ENCODE peak calls at places on chromosomes 16 and 17, in seven cellular contexts. One of them, this sample, is unnamed. For H3K9me3, the result is how much of the 10 kb centered on the place peaks cover.

GRCh38 chr16:74832228-74832627 is 57.6 kb upstream of the FA2H start:
- DNase-seq in kidney: no peak
- DNase-seq in tibial artery: no peak
- DNase-seq in iPS DF 6.9: no peak
- DNase-seq in prostate gland: no peak
- DNase-seq in CD4-positive, alpha-beta T cell: no peak
- DNase-seq in sigmoid colon: no peak
- DNase-seq in this sample: no peak

GRCh38 chr17:76528528-76529223 is 8.8 kb downstream of the CYGB start:
- DNase-seq in tibial artery: peak
- DNase-seq in iPS DF 6.9: no peak
- DNase-seq in sigmoid colon: no peak
- DNase-seq in prostate gland: no peak
- DNase-seq in CD4-positive, alpha-beta T cell: no peak
- DNase-seq in kidney: peak
- DNase-seq in this sample: no peak

GRCh38 chr17:77611791-77612466 is 346.6 kb upstream of the TNRC6C start:
- DNase-seq in sigmoid colon: peak
- DNase-seq in CD4-positive, alpha-beta T cell: no peak
- DNase-seq in prostate gland: no peak
- DNase-seq in kidney: no peak
- DNase-seq in iPS DF 6.9: no peak
- DNase-seq in tibial artery: no peak
- DNase-seq in this sample: no peak

GRCh38 chr16:28984619-28985135 is at the start of gene LAT:
- DNase-seq in iPS DF 6.9: no peak
- DNase-seq in prostate gland: no peak
- DNase-seq in CD4-positive, alpha-beta T cell: peak
- DNase-seq in kidney: no peak
- DNase-seq in sigmoid colon: no peak
- DNase-seq in tibial artery: no peak
- DNase-seq in this sample: no peak

GRCh38 chr17:67548693-67549092 is 169.0 kb upstream of the NOL11 start:
- DNase-seq in iPS DF 6.9: no peak
- DNase-seq in kidney: no peak
- DNase-seq in sigmoid colon: no peak
- DNase-seq in CD4-positive, alpha-beta T cell: no peak
- DNase-seq in prostate gland: no peak
- DNase-seq in tibial artery: no peak
- DNase-seq in this sample: no peak

GRCh38 chr17:82301916-82302497 is 15.4 kb downstream of the CD7 start:
- DNase-seq in sigmoid colon: peak
- DNase-seq in prostate gland: no peak
- DNase-seq in iPS DF 6.9: no peak
- DNase-seq in CD4-positive, alpha-beta T cell: peak
- DNase-seq in tibial artery: no peak
- DNase-seq in kidney: peak
- DNase-seq in this sample: no peak

GRCh38 chr16:19844945-19845641 is 39.6 kb downstream of the GPRC5B start:
- DNase-seq in sigmoid colon: no peak
- DNase-seq in kidney: no peak
- DNase-seq in iPS DF 6.9: no peak
- DNase-seq in tibial artery: no peak
- DNase-seq in CD4-positive, alpha-beta T cell: no peak
- DNase-seq in prostate gland: no peak
- DNase-seq in this sample: no peak

GRCh38 chr17:57084361-57084801 is 665 bp upstream of the AKAP1 start:
- DNase-seq in kidney: no peak
- DNase-seq in sigmoid colon: no peak
- DNase-seq in iPS DF 6.9: no peak
- DNase-seq in prostate gland: no peak
- DNase-seq in tibial artery: no peak
- DNase-seq in CD4-positive, alpha-beta T cell: no peak
- DNase-seq in this sample: peak

GRCh38 chr17:5986644-5987043 is 83.5 kb upstream of the WSCD1 start:
- DNase-seq in prostate gland: no peak
- DNase-seq in kidney: no peak
- DNase-seq in iPS DF 6.9: no peak
- DNase-seq in tibial artery: no peak
- DNase-seq in sigmoid colon: no peak
- DNase-seq in CD4-positive, alpha-beta T cell: no peak
- DNase-seq in this sample: no peak

GRCh38 chr17:26809033-26809432 is 484.9 kb upstream of the WSB1 start:
- DNase-seq in tibial artery: no peak
- DNase-seq in kidney: no peak
- DNase-seq in CD4-positive, alpha-beta T cell: no peak
- DNase-seq in prostate gland: no peak
- DNase-seq in iPS DF 6.9: no peak
- DNase-seq in sigmoid colon: no peak
- DNase-seq in this sample: no peak

DNA sequence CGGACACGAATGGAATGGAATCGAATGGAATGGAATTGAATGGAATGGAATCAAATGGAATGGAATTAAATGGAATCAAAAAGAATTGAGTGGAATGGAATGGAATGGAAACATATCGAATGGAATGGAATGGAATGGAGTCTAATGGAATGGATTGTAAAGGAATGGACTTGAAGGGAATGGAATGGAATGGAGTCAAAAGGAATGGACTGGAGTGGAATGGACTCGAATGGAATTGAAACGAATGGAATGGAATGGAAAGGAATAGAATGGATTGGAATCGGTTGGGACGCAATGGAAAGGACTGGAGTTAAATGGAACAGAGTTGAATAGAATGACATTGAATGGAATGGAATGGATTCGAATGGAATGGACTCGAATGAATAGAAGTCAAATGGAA is 486.9 kb upstream of the WSB1 start:
- DNase-seq in prostate gland: no peak
- DNase-seq in tibial artery: no peak
- DNase-seq in CD4-positive, alpha-beta T cell: no peak
- DNase-seq in kidney: no peak
- DNase-seq in iPS DF 6.9: no peak
- DNase-seq in sigmoid colon: no peak
- DNase-seq in this sample: no peak
- H3K9me3 ChIP-seq in prostate gland: under half
- H3K9me3 ChIP-seq in tibial artery: under half
- H3K9me3 ChIP-seq in CD4-positive, alpha-beta T cell: half or more
- H3K9me3 ChIP-seq in kidney: under half
- H3K9me3 ChIP-seq in iPS DF 6.9: under half
- H3K9me3 ChIP-seq in sigmoid colon: under half
- H3K9me3 ChIP-seq in this sample: under half

GRCh38 chr16:78177218-78177617 is 77.8 kb downstream of the WWOX start:
- DNase-seq in iPS DF 6.9: no peak
- DNase-seq in prostate gland: no peak
- DNase-seq in tibial artery: no peak
- DNase-seq in sigmoid colon: no peak
- DNase-seq in CD4-positive, alpha-beta T cell: no peak
- DNase-seq in kidney: no peak
- DNase-seq in this sample: no peak
- H3K9me3 ChIP-seq in iPS DF 6.9: under half
- H3K9me3 ChIP-seq in prostate gland: under half
- H3K9me3 ChIP-seq in tibial artery: under half
- H3K9me3 ChIP-seq in sigmoid colon: under half
- H3K9me3 ChIP-seq in CD4-positive, alpha-beta T cell: under half
- H3K9me3 ChIP-seq in kidney: under half
- H3K9me3 ChIP-seq in this sample: under half

GRCh38 chr16:35691057-35691456 is 2231.6 kb downstream of the TP53TG3F start:
- DNase-seq in tibial artery: no peak
- DNase-seq in iPS DF 6.9: no peak
- DNase-seq in prostate gland: no peak
- DNase-seq in CD4-positive, alpha-beta T cell: no peak
- DNase-seq in sigmoid colon: no peak
- DNase-seq in kidney: no peak
- DNase-seq in this sample: no peak
- H3K9me3 ChIP-seq in tibial artery: under half
- H3K9me3 ChIP-seq in iPS DF 6.9: under half
- H3K9me3 ChIP-seq in prostate gland: under half
- H3K9me3 ChIP-seq in CD4-positive, alpha-beta T cell: half or more
- H3K9me3 ChIP-seq in sigmoid colon: under half
- H3K9me3 ChIP-seq in kidney: under half
- H3K9me3 ChIP-seq in this sample: under half

GRCh38 chr16:56207421-56207820 is 16.1 kb downstream of the GNAO1 start:
- DNase-seq in kidney: no peak
- DNase-seq in tibial artery: no peak
- DNase-seq in iPS DF 6.9: no peak
- DNase-seq in prostate gland: no peak
- DNase-seq in sigmoid colon: no peak
- DNase-seq in CD4-positive, alpha-beta T cell: no peak
- DNase-seq in this sample: no peak
- H3K9me3 ChIP-seq in kidney: under half
- H3K9me3 ChIP-seq in tibial artery: under half
- H3K9me3 ChIP-seq in iPS DF 6.9: under half
- H3K9me3 ChIP-seq in prostate gland: under half
- H3K9me3 ChIP-seq in sigmoid colon: under half
- H3K9me3 ChIP-seq in CD4-positive, alpha-beta T cell: under half
- H3K9me3 ChIP-seq in this sample: under half

DNA sequence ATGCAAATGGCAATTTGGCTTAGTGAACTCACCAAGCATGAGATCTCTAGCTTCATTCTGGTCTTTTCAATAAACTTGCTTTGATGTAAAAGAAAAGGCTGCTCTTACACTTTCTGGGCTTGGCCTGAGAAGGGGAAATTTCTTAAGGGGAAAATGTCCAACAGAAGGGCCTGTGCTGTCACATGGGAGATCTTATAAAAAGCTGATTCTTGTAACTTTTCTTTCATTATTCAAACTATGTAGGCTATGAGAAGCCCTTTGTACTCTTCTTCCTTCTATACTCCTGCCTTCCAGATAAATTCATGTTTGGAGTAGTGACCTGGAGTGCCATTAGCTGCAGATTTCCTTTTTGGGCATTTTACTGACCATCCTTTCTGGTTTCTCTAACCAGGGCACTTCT is 16.9 kb downstream of the LIMD2 start:
- DNase-seq in kidney: no peak
- DNase-seq in iPS DF 6.9: no peak
- DNase-seq in sigmoid colon: no peak
- DNase-seq in prostate gland: no peak
- DNase-seq in tibial artery: no peak
- DNase-seq in CD4-positive, alpha-beta T cell: no peak
- DNase-seq in this sample: no peak
- H3K9me3 ChIP-seq in kidney: under half
- H3K9me3 ChIP-seq in iPS DF 6.9: under half
- H3K9me3 ChIP-seq in sigmoid colon: under half
- H3K9me3 ChIP-seq in prostate gland: under half
- H3K9me3 ChIP-seq in tibial artery: under half
- H3K9me3 ChIP-seq in CD4-positive, alpha-beta T cell: under half
- H3K9me3 ChIP-seq in this sample: under half

GRCh38 chr16:10441726-10442125 is 55.9 kb downstream of the ATF7IP2 start:
- DNase-seq in tibial artery: no peak
- DNase-seq in CD4-positive, alpha-beta T cell: no peak
- DNase-seq in kidney: no peak
- DNase-seq in sigmoid colon: no peak
- DNase-seq in iPS DF 6.9: no peak
- DNase-seq in prostate gland: no peak
- DNase-seq in this sample: no peak
- H3K9me3 ChIP-seq in tibial artery: under half
- H3K9me3 ChIP-seq in CD4-positive, alpha-beta T cell: half or more
- H3K9me3 ChIP-seq in kidney: under half
- H3K9me3 ChIP-seq in sigmoid colon: under half
- H3K9me3 ChIP-seq in iPS DF 6.9: under half
- H3K9me3 ChIP-seq in prostate gland: under half
- H3K9me3 ChIP-seq in this sample: under half

GRCh38 chr16:88466175-88466862 is 13.2 kb downstream of the ZFPM1 start:
- DNase-seq in sigmoid colon: no peak
- DNase-seq in CD4-positive, alpha-beta T cell: no peak
- DNase-seq in prostate gland: no peak
- DNase-seq in iPS DF 6.9: no peak
- DNase-seq in kidney: no peak
- DNase-seq in tibial artery: no peak
- DNase-seq in this sample: no peak
- H3K9me3 ChIP-seq in sigmoid colon: under half
- H3K9me3 ChIP-seq in CD4-positive, alpha-beta T cell: under half
- H3K9me3 ChIP-seq in prostate gland: under half
- H3K9me3 ChIP-seq in iPS DF 6.9: under half
- H3K9me3 ChIP-seq in kidney: under half
- H3K9me3 ChIP-seq in tibial artery: under half
- H3K9me3 ChIP-seq in this sample: under half

This sample was measured in HAP-1.